ENCODE peak calls at places on chromosomes 16 and 17, in ten cellular contexts. J is foreskin keratinocyte, D is MM.1S, U is MCF 10A, F is germinal center, V is stromal cell of bone marrow, S is cardiac septum, Z is thyroid gland, N is SHP77, W is HS-27A. T is an unnamed sample.

GRCh38 chr17:34503804-34504203 is 75.6 kb upstream of the TMEM132E start:
- DNase-seq in J (no peak), D (peak), U (no peak), F (no peak), V (no peak), S (peak), Z (peak), N (no peak), W (no peak), T (no peak)

GRCh38 chr17:58968662-58969061 is 138.0 kb downstream of the TRIM37 start:
- DNase-seq in J (no peak), D (no peak), U (no peak), F (no peak), V (no peak), S (no peak), Z (no peak), N (no peak), W (no peak), T (no peak)

GRCh38 chr16:84360170-84360569 is 8.2 kb upstream of the ATP2C2 start:
- DNase-seq in J (no peak), D (no peak), U (no peak), F (no peak), V (no peak), S (no peak), Z (no peak), N (no peak), W (no peak), T (no peak)

GRCh38 chr17:63945851-63946439 is 13.8 kb upstream of the CD79B start:
- DNase-seq in J (no peak), D (no peak), U (no peak), F (peak), V (no peak), S (no peak), Z (peak), N (no peak), W (no peak), T (no peak)

GRCh38 chr17:157901-158300 is 20.5 kb downstream of the SCGB1C2 start:
- DNase-seq in J (no peak), D (no peak), U (no peak), F (no peak), V (no peak), S (no peak), Z (no peak), N (no peak), W (no peak), T (no peak)

GRCh38 chr16:81436381-81436780 is 8.2 kb upstream of the CMIP start:
- DNase-seq in J (no peak), D (no peak), U (no peak), F (no peak), V (no peak), S (no peak), Z (no peak), N (no peak), W (no peak), T (no peak)

GRCh38 chr17:19724501-19725420 is 8.4 kb upstream of the SLC47A2 start:
- DNase-seq in J (no peak), D (peak), U (peak), F (peak), V (no peak), S (no peak), Z (peak), N (no peak), W (no peak), T (no peak)

GRCh38 chr16:21645261-21645721 is 7.1 kb downstream of the IGSF6 start:
- DNase-seq in J (no peak), D (peak), U (no peak), F (peak), V (peak), S (no peak), Z (no peak), N (no peak), W (no peak), T (no peak)

GRCh38 chr16:73384561-73384960 is 336.6 kb upstream of the ZFHX3 start:
- DNase-seq in J (no peak), D (no peak), U (no peak), F (no peak), V (no peak), S (no peak), Z (no peak), N (no peak), W (no peak), T (no peak)

GRCh38 chr16:26447570-26447969 is 619.2 kb upstream of the C16orf82 start:
- DNase-seq in J (no peak), D (no peak), U (no peak), F (no peak), V (no peak), S (no peak), Z (no peak), N (no peak), W (no peak), T (no peak)

GRCh38 chr16:58654456-58655214 is 25.0 kb upstream of the CNOT1 start:
- DNase-seq in J (no peak), D (no peak), U (no peak), F (no peak), V (no peak), S (no peak), Z (no peak), N (no peak), W (no peak), T (no peak)

GRCh38 chr17:7392696-7393612 is 1.4 kb downstream of the PLSCR3 start:
- DNase-seq in J (no peak), D (no peak), U (no peak), F (no peak), V (no peak), S (no peak), Z (no peak), N (no peak), W (no peak), T (no peak)

GRCh38 chr17:63697341-63698286 is 2.3 kb downstream of the LIMD2 start:
- DNase-seq in J (no peak), D (peak), U (peak), F (peak), V (no peak), S (peak), Z (no peak), N (peak), W (no peak), T (no peak)

GRCh38 chr16:81592353-81592866 is 147.8 kb downstream of the CMIP start:
- DNase-seq in J (no peak), D (no peak), U (no peak), F (no peak), V (no peak), S (no peak), Z (no peak), N (no peak), W (no peak), T (no peak)

GRCh38 chr17:66406701-66407644 is 104.6 kb downstream of the PRKCA start:
- DNase-seq in J (no peak), D (no peak), U (no peak), F (no peak), V (no peak), S (no peak), Z (no peak), N (no peak), W (no peak), T (no peak)

GRCh38 chr17:65759532-65759931 is 198.1 kb upstream of the AXIN2 start:
- DNase-seq in J (no peak), D (no peak), U (no peak), F (no peak), V (no peak), S (no peak), Z (no peak), N (no peak), W (no peak), T (no peak)

GRCh38 chr17:17835415-17836249 is 1.2 kb downstream of the SREBF1 start:
- DNase-seq in J (no peak), D (no peak), U (no peak), F (no peak), V (no peak), S (no peak), Z (no peak), N (no peak), W (no peak), T (no peak)

GRCh38 chr17:55743103-55743679 is 7.7 kb upstream of the PCTP start:
- DNase-seq in J (peak), D (no peak), U (peak), F (no peak), V (no peak), S (no peak), Z (peak), N (peak), W (no peak), T (no peak)